ENCODE peak calls at places on chromosomes 5 and 9, in five cellular contexts. One of them, this sample, is unnamed.

GRCh38 chr5:158619083-158619788 is 480.5 kb downstream of the EBF1 start:
- DNase-seq in caudate nucleus: no peak
- DNase-seq in HTR-8/SVneo: no peak
- DNase-seq in stimulated activated CD4-positive, alpha-beta T cell treated with anti-CD3 and anti-CD28 coated beads, Interleukin-15, amount 100 ng/mL, for 24 hours: no peak
- DNase-seq in H7: no peak
- DNase-seq in this sample: no peak

GRCh38 chr5:97979740-97980139 is 793.7 kb upstream of the RGMB start:
- DNase-seq in caudate nucleus: no peak
- DNase-seq in HTR-8/SVneo: no peak
- DNase-seq in stimulated activated CD4-positive, alpha-beta T cell treated with anti-CD3 and anti-CD28 coated beads, Interleukin-15, amount 100 ng/mL, for 24 hours: no peak
- DNase-seq in H7: no peak
- DNase-seq in this sample: peak

GRCh38 chr9:130997925-130998595 is 10.9 kb upstream of the LAMC3 start:
- DNase-seq in caudate nucleus: peak
- DNase-seq in HTR-8/SVneo: peak
- DNase-seq in stimulated activated CD4-positive, alpha-beta T cell treated with anti-CD3 and anti-CD28 coated beads, Interleukin-15, amount 100 ng/mL, for 24 hours: peak
- DNase-seq in H7: peak
- DNase-seq in this sample: peak

GRCh38 chr5:164051745-164052144 is 546.3 kb downstream of the MAT2B start:
- DNase-seq in caudate nucleus: no peak
- DNase-seq in HTR-8/SVneo: no peak
- DNase-seq in stimulated activated CD4-positive, alpha-beta T cell treated with anti-CD3 and anti-CD28 coated beads, Interleukin-15, amount 100 ng/mL, for 24 hours: no peak
- DNase-seq in H7: no peak
- DNase-seq in this sample: no peak

GRCh38 chr9:124280176-124280691 is 22.5 kb downstream of the NEK6 start:
- DNase-seq in caudate nucleus: no peak
- DNase-seq in HTR-8/SVneo: no peak
- DNase-seq in stimulated activated CD4-positive, alpha-beta T cell treated with anti-CD3 and anti-CD28 coated beads, Interleukin-15, amount 100 ng/mL, for 24 hours: no peak
- DNase-seq in H7: no peak
- DNase-seq in this sample: peak

GRCh38 chr5:160199410-160199911 is 29.8 kb upstream of the FABP6 start:
- DNase-seq in caudate nucleus: peak
- DNase-seq in HTR-8/SVneo: peak
- DNase-seq in stimulated activated CD4-positive, alpha-beta T cell treated with anti-CD3 and anti-CD28 coated beads, Interleukin-15, amount 100 ng/mL, for 24 hours: peak
- DNase-seq in H7: peak
- DNase-seq in this sample: peak

GRCh38 chr5:114055810-114056476 is 305.9 kb upstream of the KCNN2 start:
- DNase-seq in caudate nucleus: no peak
- DNase-seq in HTR-8/SVneo: no peak
- DNase-seq in stimulated activated CD4-positive, alpha-beta T cell treated with anti-CD3 and anti-CD28 coated beads, Interleukin-15, amount 100 ng/mL, for 24 hours: no peak
- DNase-seq in H7: peak
- DNase-seq in this sample: peak

GRCh38 chr5:35926389-35927051 is 11.9 kb downstream of the CAPSL start:
- DNase-seq in caudate nucleus: no peak
- DNase-seq in HTR-8/SVneo: peak
- DNase-seq in stimulated activated CD4-positive, alpha-beta T cell treated with anti-CD3 and anti-CD28 coated beads, Interleukin-15, amount 100 ng/mL, for 24 hours: peak
- DNase-seq in H7: peak
- DNase-seq in this sample: no peak

GRCh38 chr5:170151105-170151831 is 45.6 kb downstream of the FOXI1 start:
- DNase-seq in caudate nucleus: no peak
- DNase-seq in HTR-8/SVneo: peak
- DNase-seq in stimulated activated CD4-positive, alpha-beta T cell treated with anti-CD3 and anti-CD28 coated beads, Interleukin-15, amount 100 ng/mL, for 24 hours: no peak
- DNase-seq in H7: peak
- DNase-seq in this sample: peak

GRCh38 chr5:120386981-120387380 is 77.1 kb upstream of the PRR16 start:
- DNase-seq in caudate nucleus: no peak
- DNase-seq in HTR-8/SVneo: no peak
- DNase-seq in stimulated activated CD4-positive, alpha-beta T cell treated with anti-CD3 and anti-CD28 coated beads, Interleukin-15, amount 100 ng/mL, for 24 hours: no peak
- DNase-seq in H7: no peak
- DNase-seq in this sample: no peak

GRCh38 chr9:129851821-129852220 is 16.6 kb downstream of the USP20 start:
- DNase-seq in caudate nucleus: no peak
- DNase-seq in HTR-8/SVneo: no peak
- DNase-seq in stimulated activated CD4-positive, alpha-beta T cell treated with anti-CD3 and anti-CD28 coated beads, Interleukin-15, amount 100 ng/mL, for 24 hours: no peak
- DNase-seq in H7: no peak
- DNase-seq in this sample: no peak

GRCh38 chr9:127979333-127980055 is 1.3 kb downstream of the EEIG1 start:
- DNase-seq in caudate nucleus: peak
- DNase-seq in HTR-8/SVneo: no peak
- DNase-seq in stimulated activated CD4-positive, alpha-beta T cell treated with anti-CD3 and anti-CD28 coated beads, Interleukin-15, amount 100 ng/mL, for 24 hours: peak
- DNase-seq in H7: peak
- DNase-seq in this sample: peak

GRCh38 chr5:137486707-137487106 is 12.4 kb downstream of the SPOCK1 start:
- DNase-seq in caudate nucleus: no peak
- DNase-seq in HTR-8/SVneo: no peak
- DNase-seq in stimulated activated CD4-positive, alpha-beta T cell treated with anti-CD3 and anti-CD28 coated beads, Interleukin-15, amount 100 ng/mL, for 24 hours: no peak
- DNase-seq in H7: no peak
- DNase-seq in this sample: peak

GRCh38 chr5:130268489-130268888 is 364.2 kb downstream of the CHSY3 start:
- DNase-seq in caudate nucleus: no peak
- DNase-seq in HTR-8/SVneo: no peak
- DNase-seq in stimulated activated CD4-positive, alpha-beta T cell treated with anti-CD3 and anti-CD28 coated beads, Interleukin-15, amount 100 ng/mL, for 24 hours: no peak
- DNase-seq in H7: no peak
- DNase-seq in this sample: no peak

GRCh38 chr9:133497443-133497842 is 18.5 kb upstream of the SLC2A6 start:
- DNase-seq in caudate nucleus: no peak
- DNase-seq in HTR-8/SVneo: no peak
- DNase-seq in stimulated activated CD4-positive, alpha-beta T cell treated with anti-CD3 and anti-CD28 coated beads, Interleukin-15, amount 100 ng/mL, for 24 hours: no peak
- DNase-seq in H7: no peak
- DNase-seq in this sample: no peak

GRCh38 chr9:138022121-138022741 is 144.6 kb downstream of the CACNA1B start:
- DNase-seq in caudate nucleus: no peak
- DNase-seq in HTR-8/SVneo: peak
- DNase-seq in stimulated activated CD4-positive, alpha-beta T cell treated with anti-CD3 and anti-CD28 coated beads, Interleukin-15, amount 100 ng/mL, for 24 hours: peak
- DNase-seq in H7: peak
- DNase-seq in this sample: no peak

GRCh38 chr9:77291714-77292113 is 114.4 kb downstream of the VPS13A start:
- DNase-seq in caudate nucleus: no peak
- DNase-seq in HTR-8/SVneo: peak
- DNase-seq in stimulated activated CD4-positive, alpha-beta T cell treated with anti-CD3 and anti-CD28 coated beads, Interleukin-15, amount 100 ng/mL, for 24 hours: no peak
- DNase-seq in H7: peak
- DNase-seq in this sample: no peak

GRCh38 chr9:84669293-84670105 is at the start of gene NTRK2:
- DNase-seq in caudate nucleus: peak
- DNase-seq in HTR-8/SVneo: no peak
- DNase-seq in stimulated activated CD4-positive, alpha-beta T cell treated with anti-CD3 and anti-CD28 coated beads, Interleukin-15, amount 100 ng/mL, for 24 hours: peak
- DNase-seq in H7: peak
- DNase-seq in this sample: peak

GRCh38 chr5:43603535-43604363 is 769 bp downstream of the NNT start:
- DNase-seq in caudate nucleus: peak
- DNase-seq in HTR-8/SVneo: peak
- DNase-seq in stimulated activated CD4-positive, alpha-beta T cell treated with anti-CD3 and anti-CD28 coated beads, Interleukin-15, amount 100 ng/mL, for 24 hours: peak
- DNase-seq in H7: peak
- DNase-seq in this sample: peak

GRCh38 chr5:93677344-93678021 is 63.9 kb downstream of the POU5F2 start:
- DNase-seq in caudate nucleus: no peak
- DNase-seq in HTR-8/SVneo: peak
- DNase-seq in stimulated activated CD4-positive, alpha-beta T cell treated with anti-CD3 and anti-CD28 coated beads, Interleukin-15, amount 100 ng/mL, for 24 hours: no peak
- DNase-seq in H7: peak
- DNase-seq in this sample: peak